ENCODE peak calls at places on chromosomes 6 and 20, in seven cellular contexts. One of them, this sample, is unnamed.

GRCh38 chr6:106702046-106702445 is 72.7 kb downstream of the QRSL1 start:
- DNase-seq in prostate gland: no peak
- DNase-seq in pancreas: no peak
- DNase-seq in OCI-LY7: peak
- DNase-seq in heart right ventricle: no peak
- DNase-seq in adrenal gland: no peak
- DNase-seq in suprapubic skin: no peak
- DNase-seq in this sample: no peak

GRCh38 chr6:33771342-33772113 is 17.4 kb downstream of the LEMD2 start:
- DNase-seq in prostate gland: peak
- DNase-seq in pancreas: peak
- DNase-seq in OCI-LY7: peak
- DNase-seq in heart right ventricle: peak
- DNase-seq in adrenal gland: peak
- DNase-seq in suprapubic skin: peak
- DNase-seq in this sample: peak

GRCh38 chr6:117165921-117166499 is 99.3 kb upstream of the VGLL2 start:
- DNase-seq in prostate gland: no peak
- DNase-seq in pancreas: no peak
- DNase-seq in OCI-LY7: no peak
- DNase-seq in heart right ventricle: no peak
- DNase-seq in adrenal gland: no peak
- DNase-seq in suprapubic skin: no peak
- DNase-seq in this sample: no peak

GRCh38 chr6:68777956-68778355 is 142.9 kb downstream of the ADGRB3 start:
- DNase-seq in prostate gland: no peak
- DNase-seq in pancreas: no peak
- DNase-seq in OCI-LY7: no peak
- DNase-seq in heart right ventricle: no peak
- DNase-seq in adrenal gland: peak
- DNase-seq in suprapubic skin: no peak
- DNase-seq in this sample: no peak

GRCh38 chr20:50450961-50451752 is 59.0 kb upstream of the PTPN1 start:
- DNase-seq in prostate gland: no peak
- DNase-seq in pancreas: no peak
- DNase-seq in OCI-LY7: peak
- DNase-seq in heart right ventricle: no peak
- DNase-seq in adrenal gland: peak
- DNase-seq in suprapubic skin: no peak
- DNase-seq in this sample: no peak

GRCh38 chr20:38196592-38196991 is 31.5 kb upstream of the TGM2 start:
- DNase-seq in prostate gland: no peak
- DNase-seq in pancreas: peak
- DNase-seq in OCI-LY7: no peak
- DNase-seq in heart right ventricle: peak
- DNase-seq in adrenal gland: peak
- DNase-seq in suprapubic skin: no peak
- DNase-seq in this sample: no peak

GRCh38 chr6:116072368-116072767 is 11.7 kb upstream of the FRK start:
- DNase-seq in prostate gland: no peak
- DNase-seq in pancreas: no peak
- DNase-seq in OCI-LY7: peak
- DNase-seq in heart right ventricle: no peak
- DNase-seq in adrenal gland: no peak
- DNase-seq in suprapubic skin: no peak
- DNase-seq in this sample: no peak

GRCh38 chr20:59662161-59662560 is 57.8 kb downstream of the PHACTR3 start:
- DNase-seq in prostate gland: no peak
- DNase-seq in pancreas: no peak
- DNase-seq in OCI-LY7: no peak
- DNase-seq in heart right ventricle: no peak
- DNase-seq in adrenal gland: no peak
- DNase-seq in suprapubic skin: no peak
- DNase-seq in this sample: no peak

GRCh38 chr20:31593221-31594001 is 11.7 kb upstream of the ID1 start:
- DNase-seq in prostate gland: no peak
- DNase-seq in pancreas: no peak
- DNase-seq in OCI-LY7: no peak
- DNase-seq in heart right ventricle: no peak
- DNase-seq in adrenal gland: no peak
- DNase-seq in suprapubic skin: peak
- DNase-seq in this sample: peak

GRCh38 chr6:106882601-106883518 is 91.7 kb downstream of the CD24 start:
- DNase-seq in prostate gland: no peak
- DNase-seq in pancreas: peak
- DNase-seq in OCI-LY7: no peak
- DNase-seq in heart right ventricle: no peak
- DNase-seq in adrenal gland: no peak
- DNase-seq in suprapubic skin: no peak
- DNase-seq in this sample: no peak

GRCh38 chr20:4726710-4727391 is 5.1 kb downstream of the PRND start:
- DNase-seq in prostate gland: no peak
- DNase-seq in pancreas: no peak
- DNase-seq in OCI-LY7: peak
- DNase-seq in heart right ventricle: no peak
- DNase-seq in adrenal gland: peak
- DNase-seq in suprapubic skin: no peak
- DNase-seq in this sample: no peak

GRCh38 chr6:133241088-133241900 is at the start of gene EYA4:
- DNase-seq in prostate gland: no peak
- DNase-seq in pancreas: no peak
- DNase-seq in OCI-LY7: no peak
- DNase-seq in heart right ventricle: peak
- DNase-seq in adrenal gland: no peak
- DNase-seq in suprapubic skin: no peak
- DNase-seq in this sample: no peak

GRCh38 chr20:58630063-58630462 is 21.0 kb upstream of the STX16 start:
- DNase-seq in prostate gland: no peak
- DNase-seq in pancreas: no peak
- DNase-seq in OCI-LY7: no peak
- DNase-seq in heart right ventricle: no peak
- DNase-seq in adrenal gland: no peak
- DNase-seq in suprapubic skin: no peak
- DNase-seq in this sample: no peak

GRCh38 chr6:119043265-119043664 is 35.2 kb downstream of the FAM184A start:
- DNase-seq in prostate gland: no peak
- DNase-seq in pancreas: no peak
- DNase-seq in OCI-LY7: no peak
- DNase-seq in heart right ventricle: no peak
- DNase-seq in adrenal gland: no peak
- DNase-seq in suprapubic skin: no peak
- DNase-seq in this sample: no peak

GRCh38 chr20:4607287-4607713 is 114.4 kb upstream of the PRND start:
- DNase-seq in prostate gland: peak
- DNase-seq in pancreas: peak
- DNase-seq in OCI-LY7: peak
- DNase-seq in heart right ventricle: no peak
- DNase-seq in adrenal gland: peak
- DNase-seq in suprapubic skin: no peak
- DNase-seq in this sample: peak

GRCh38 chr6:107811591-107812218 is 12.4 kb downstream of the SCML4 start:
- DNase-seq in prostate gland: no peak
- DNase-seq in pancreas: peak
- DNase-seq in OCI-LY7: no peak
- DNase-seq in heart right ventricle: no peak
- DNase-seq in adrenal gland: peak
- DNase-seq in suprapubic skin: no peak
- DNase-seq in this sample: no peak

GRCh38 chr6:86937219-86938079 is at the start of gene HTR1E:
- DNase-seq in prostate gland: peak
- DNase-seq in pancreas: peak
- DNase-seq in OCI-LY7: no peak
- DNase-seq in heart right ventricle: no peak
- DNase-seq in adrenal gland: peak
- DNase-seq in suprapubic skin: no peak
- DNase-seq in this sample: peak

GRCh38 chr6:156883497-156884252 is 106.5 kb downstream of the ARID1B start:
- DNase-seq in prostate gland: peak
- DNase-seq in pancreas: peak
- DNase-seq in OCI-LY7: peak
- DNase-seq in heart right ventricle: no peak
- DNase-seq in adrenal gland: no peak
- DNase-seq in suprapubic skin: no peak
- DNase-seq in this sample: no peak

GRCh38 chr6:113055086-113055485 is 708.0 kb downstream of the RFPL4B start:
- DNase-seq in prostate gland: no peak
- DNase-seq in pancreas: no peak
- DNase-seq in OCI-LY7: no peak
- DNase-seq in heart right ventricle: no peak
- DNase-seq in adrenal gland: no peak
- DNase-seq in suprapubic skin: no peak
- DNase-seq in this sample: no peak

GRCh38 chr6:57221191-57221935 is 744 bp downstream of the RAB23 start:
- DNase-seq in prostate gland: peak
- DNase-seq in pancreas: peak
- DNase-seq in OCI-LY7: peak
- DNase-seq in heart right ventricle: peak
- DNase-seq in adrenal gland: peak
- DNase-seq in suprapubic skin: peak
- DNase-seq in this sample: peak
- TF ChIP-seq CTCF in prostate gland: peak
- TF ChIP-seq CTCF in pancreas: peak
- TF ChIP-seq CTCF in OCI-LY7: peak
- TF ChIP-seq CTCF in heart right ventricle: peak
- TF ChIP-seq CTCF in adrenal gland: peak
- TF ChIP-seq CTCF in suprapubic skin: peak
- TF ChIP-seq CTCF in this sample: peak

DNA sequence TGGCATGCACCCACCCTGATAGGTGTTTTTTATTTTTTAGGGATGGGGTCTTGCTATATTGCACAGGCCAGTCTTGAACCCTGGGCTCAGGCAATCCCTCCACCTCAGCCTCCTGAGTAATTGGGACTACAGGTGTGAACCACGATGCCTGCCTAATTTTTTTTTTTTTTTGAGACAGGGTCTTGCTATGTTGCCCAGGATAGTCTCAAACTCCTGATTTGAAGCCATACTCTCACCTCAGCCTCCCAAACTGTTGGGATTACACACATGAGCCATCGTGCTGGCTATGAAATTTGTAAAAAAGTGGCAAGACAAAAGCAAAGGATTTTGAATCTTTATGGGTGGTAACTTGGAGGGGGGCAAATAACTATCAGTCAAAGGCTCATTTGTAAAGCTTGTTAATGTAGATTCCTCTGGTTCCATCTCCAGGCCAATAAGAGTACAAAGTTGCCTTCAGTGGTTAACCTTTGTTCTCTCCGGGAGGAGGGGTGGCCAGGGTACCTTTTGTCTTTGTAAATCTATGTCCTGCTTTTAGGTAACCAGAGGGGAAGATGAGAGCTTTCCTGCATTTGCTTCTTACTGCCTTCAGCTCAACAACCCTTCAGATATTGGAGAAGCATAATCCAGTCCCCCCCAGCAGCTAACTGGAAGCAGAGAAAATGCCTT is 372.0 kb upstream of the JARID2 start:
- DNase-seq in prostate gland: no peak
- DNase-seq in pancreas: no peak
- DNase-seq in OCI-LY7: no peak
- DNase-seq in heart right ventricle: no peak
- DNase-seq in adrenal gland: no peak
- DNase-seq in suprapubic skin: no peak
- DNase-seq in this sample: no peak
- H3K27ac ChIP-seq in prostate gland: no peak
- H3K27ac ChIP-seq in pancreas: no peak
- H3K27ac ChIP-seq in OCI-LY7: no peak
- H3K27ac ChIP-seq in heart right ventricle: no peak
- H3K27ac ChIP-seq in adrenal gland: no peak
- H3K27ac ChIP-seq in suprapubic skin: no peak
- H3K27ac ChIP-seq in this sample: no peak

DNA sequence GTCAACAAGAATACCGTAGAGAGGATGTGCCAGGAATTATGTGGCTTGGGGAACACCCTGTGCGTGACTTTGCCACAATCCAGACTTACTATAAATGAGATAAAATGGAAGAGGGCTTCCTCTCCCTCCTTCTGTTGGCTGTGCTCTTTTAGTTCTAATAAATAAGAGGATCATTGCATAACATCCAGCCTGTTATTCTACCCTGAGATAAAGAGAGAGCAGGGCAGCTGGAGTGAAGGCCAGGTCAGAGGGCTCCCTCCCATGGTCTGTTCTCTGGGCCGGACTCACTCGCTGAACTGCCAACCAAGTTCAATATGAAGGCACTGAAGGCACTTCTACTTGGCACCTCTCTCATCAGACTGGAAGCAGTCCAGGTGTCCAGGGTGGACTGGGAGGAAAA is 91.7 kb downstream of the MTFR2 start:
- DNase-seq in prostate gland: no peak
- DNase-seq in pancreas: peak
- DNase-seq in OCI-LY7: no peak
- DNase-seq in heart right ventricle: peak
- DNase-seq in adrenal gland: peak
- DNase-seq in suprapubic skin: no peak
- DNase-seq in this sample: no peak
- TF ChIP-seq CTCF in prostate gland: no peak
- TF ChIP-seq CTCF in pancreas: no peak
- TF ChIP-seq CTCF in OCI-LY7: no peak
- TF ChIP-seq CTCF in heart right ventricle: peak
- TF ChIP-seq CTCF in adrenal gland: no peak
- TF ChIP-seq CTCF in suprapubic skin: no peak
- TF ChIP-seq CTCF in this sample: no peak

GRCh38 chr6:46509063-46509462 is 17.8 kb upstream of the RCAN2 start:
- DNase-seq in prostate gland: no peak
- DNase-seq in pancreas: peak
- DNase-seq in OCI-LY7: no peak
- DNase-seq in heart right ventricle: peak
- DNase-seq in adrenal gland: no peak
- DNase-seq in suprapubic skin: no peak
- DNase-seq in this sample: no peak

GRCh38 chr6:46511320-46511719 is 20.1 kb upstream of the RCAN2 start:
- DNase-seq in prostate gland: no peak
- DNase-seq in pancreas: no peak
- DNase-seq in OCI-LY7: no peak
- DNase-seq in heart right ventricle: no peak
- DNase-seq in adrenal gland: no peak
- DNase-seq in suprapubic skin: no peak
- DNase-seq in this sample: no peak

GRCh38 chr6:46513533-46513932 is 22.3 kb upstream of the RCAN2 start:
- DNase-seq in prostate gland: no peak
- DNase-seq in pancreas: no peak
- DNase-seq in OCI-LY7: no peak
- DNase-seq in heart right ventricle: no peak
- DNase-seq in adrenal gland: no peak
- DNase-seq in suprapubic skin: no peak
- DNase-seq in this sample: no peak

GRCh38 chr6:46509981-46510510 is 18.8 kb upstream of the RCAN2 start:
- DNase-seq in prostate gland: no peak
- DNase-seq in pancreas: no peak
- DNase-seq in OCI-LY7: no peak
- DNase-seq in heart right ventricle: no peak
- DNase-seq in adrenal gland: no peak
- DNase-seq in suprapubic skin: no peak
- DNase-seq in this sample: no peak

DNA sequence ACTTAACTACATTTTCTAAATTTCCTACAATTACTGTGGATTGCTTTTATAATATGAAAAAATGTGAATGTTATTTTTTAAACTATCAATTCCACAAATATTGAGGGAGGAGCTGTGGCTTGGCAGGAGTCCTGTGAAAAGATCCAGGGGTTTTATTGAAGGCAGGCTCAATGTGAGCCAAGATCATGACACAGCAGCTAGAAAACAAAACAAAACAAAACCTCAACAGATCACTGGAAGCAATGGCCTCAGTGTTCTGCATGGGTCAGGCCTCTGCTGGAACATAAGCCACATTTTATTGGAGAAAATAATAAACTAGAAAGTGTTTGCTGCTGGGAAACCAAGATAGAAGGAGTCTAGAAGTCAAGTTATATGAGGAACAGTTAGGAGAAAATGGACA is 19.4 kb upstream of the RCAN2 start:
- DNase-seq in prostate gland: no peak
- DNase-seq in pancreas: peak
- DNase-seq in OCI-LY7: no peak
- DNase-seq in heart right ventricle: no peak
- DNase-seq in adrenal gland: peak
- DNase-seq in suprapubic skin: no peak
- DNase-seq in this sample: no peak
- H3K27ac ChIP-seq in prostate gland: no peak
- H3K27ac ChIP-seq in pancreas: peak
- H3K27ac ChIP-seq in OCI-LY7: no peak
- H3K27ac ChIP-seq in heart right ventricle: peak
- H3K27ac ChIP-seq in adrenal gland: no peak
- H3K27ac ChIP-seq in suprapubic skin: peak
- H3K27ac ChIP-seq in this sample: no peak